ENCODE peak calls at places on chromosomes 7 and 10, in nine cellular contexts. O is NCI-H1092; B is OCI-LY7; S is stimulated activated CD4-positive, alpha-beta T cell treated with anti-CD3 and anti-CD28 coated beads, Interleukin-2, amount 100 ng/mL, for 24 hours; X is SK-N-DZ; D is activated CD4-positive, alpha-beta T cell treated with anti-CD3 and anti-CD28 coated beads for 24 hours; M is heart left ventricle; A is amygdala; C is CD4-positive, alpha-beta memory T cell. P is an unnamed sample.
A peak's percentile ranks its signal among the peaks of the same experiment; 100 is the strongest.

GRCh38 chr7:24381919-24382505 is 98.0 kb downstream of the NPY start:
- DNase-seq in O (no peak), M (no peak), X (peak; percentile 66), C (no peak), D (no peak), S (no peak), B (peak; percentile 79), A (no peak), P (no peak)

GRCh38 chr10:43679509-43679908 is 30.8 kb upstream of the ZNF32 start:
- DNase-seq in S (no peak), M (peak; percentile 86), X (no peak), C (no peak), D (no peak), A (peak; percentile 25), B (no peak), O (no peak), P (peak; percentile 37)

GRCh38 chr10:7027913-7028808 is 382.7 kb downstream of the SFMBT2 start:
- DNase-seq in O (no peak), S (no peak), C (no peak), M (no peak), X (no peak), A (no peak), D (no peak), B (no peak), P (no peak)

GRCh38 chr10:2772791-2773644 is 294.3 kb upstream of the PFKP start:
- DNase-seq in D (no peak), C (no peak), O (peak; percentile 87), A (no peak), S (no peak), X (no peak), B (no peak), M (no peak), P (no peak)

GRCh38 chr7:23004247-23004520 is 9.7 kb downstream of the HYCC1 start:
- DNase-seq in O (no peak), A (no peak), D (no peak), B (no peak), M (no peak), C (no peak), S (no peak), X (no peak), P (no peak)

GRCh38 chr7:38232475-38233366 is 40.7 kb downstream of the TARP start:
- DNase-seq in M (no peak), X (no peak), D (peak; percentile 40), B (no peak), O (no peak), C (peak; percentile 79), S (peak; percentile 70), A (no peak), P (peak; percentile 7)

GRCh38 chr10:132595850-132596249 is 58.3 kb downstream of the INPP5A start:
- DNase-seq in A (no peak), D (no peak), M (no peak), B (no peak), C (no peak), X (no peak), O (no peak), S (no peak), P (no peak)

GRCh38 chr10:13885238-13885990 is 298.6 kb downstream of the PRPF18 start:
- DNase-seq in B (no peak), S (no peak), C (no peak), D (no peak), X (no peak), A (peak; percentile 75), O (no peak), M (no peak), P (no peak)

GRCh38 chr7:101731502-101732084 is 85.8 kb upstream of the CUX1 start:
- DNase-seq in O (no peak), A (no peak), M (no peak), C (no peak), B (no peak), X (peak; percentile 51), S (no peak), D (no peak), P (no peak)

GRCh38 chr7:38502289-38502688 is 128.9 kb downstream of the AMPH start:
- DNase-seq in X (no peak), S (no peak), M (no peak), A (no peak), O (no peak), D (no peak), C (no peak), B (no peak), P (no peak)

GRCh38 chr7:128886391-128887168 is 23.9 kb downstream of the ATP6V1F start:
- DNase-seq in X (no peak), D (no peak), M (peak; percentile 11), B (no peak), O (no peak), C (no peak), S (no peak), A (no peak), P (no peak)

GRCh38 chr7:1857487-1858425 is 187.7 kb downstream of the ELFN1 start:
- DNase-seq in X (no peak), D (no peak), S (no peak), C (no peak), B (no peak), A (no peak), M (peak; percentile 11), O (no peak), P (no peak)

GRCh38 chr7:85090138-85090537 is 96.7 kb downstream of the SEMA3D start:
- DNase-seq in M (peak; percentile 27), D (no peak), A (no peak), S (no peak), C (no peak), B (no peak), O (no peak), X (peak; percentile 41), P (no peak)

P was measured in adrenal gland.